ENCODE peak calls at places on chromosomes 13 and 19, in six cellular contexts. One of them, this sample, is unnamed.

GRCh38 chr13:32905063-32905863 is 111.0 kb upstream of the KL start:
- DNase-seq in HFF-Myc: no peak
- DNase-seq in transverse colon: no peak
- DNase-seq in Panc1: no peak
- DNase-seq in choroid plexus epithelial cell: peak
- DNase-seq in caudate nucleus: no peak
- DNase-seq in this sample: peak

GRCh38 chr13:49733181-49733951 is 42.1 kb upstream of the EBPL start:
- DNase-seq in choroid plexus epithelial cell: peak
- DNase-seq in transverse colon: no peak
- DNase-seq in Panc1: no peak
- DNase-seq in caudate nucleus: no peak
- DNase-seq in HFF-Myc: no peak
- DNase-seq in this sample: no peak

GRCh38 chr13:26710166-26710565 is 50.4 kb downstream of the GPR12 start:
- DNase-seq in Panc1: no peak
- DNase-seq in HFF-Myc: no peak
- DNase-seq in caudate nucleus: no peak
- DNase-seq in transverse colon: no peak
- DNase-seq in choroid plexus epithelial cell: no peak
- DNase-seq in this sample: no peak

GRCh38 chr13:113090806-113091205 is 14.8 kb upstream of the F7 start:
- DNase-seq in Panc1: no peak
- DNase-seq in choroid plexus epithelial cell: no peak
- DNase-seq in transverse colon: no peak
- DNase-seq in HFF-Myc: no peak
- DNase-seq in caudate nucleus: no peak
- DNase-seq in this sample: no peak

GRCh38 chr19:6875218-6875617 is 12.2 kb upstream of the ADGRE1 start:
- DNase-seq in Panc1: no peak
- DNase-seq in HFF-Myc: no peak
- DNase-seq in caudate nucleus: no peak
- DNase-seq in choroid plexus epithelial cell: no peak
- DNase-seq in transverse colon: no peak
- DNase-seq in this sample: no peak

GRCh38 chr19:14139944-14140343 is 3.6 kb upstream of the ASF1B start:
- DNase-seq in Panc1: no peak
- DNase-seq in caudate nucleus: no peak
- DNase-seq in HFF-Myc: peak
- DNase-seq in choroid plexus epithelial cell: no peak
- DNase-seq in transverse colon: no peak
- DNase-seq in this sample: no peak

GRCh38 chr13:51524846-51525566 is 59.3 kb upstream of the WDFY2 start:
- DNase-seq in transverse colon: no peak
- DNase-seq in Panc1: no peak
- DNase-seq in HFF-Myc: no peak
- DNase-seq in choroid plexus epithelial cell: peak
- DNase-seq in caudate nucleus: no peak
- DNase-seq in this sample: no peak

GRCh38 chr13:55361141-55361540 is 1779.6 kb upstream of the PRR20A start:
- DNase-seq in transverse colon: no peak
- DNase-seq in HFF-Myc: no peak
- DNase-seq in caudate nucleus: no peak
- DNase-seq in choroid plexus epithelial cell: no peak
- DNase-seq in Panc1: no peak
- DNase-seq in this sample: no peak

GRCh38 chr13:81686877-81687276 is 1346.0 kb upstream of the SPRY2 start:
- DNase-seq in transverse colon: no peak
- DNase-seq in HFF-Myc: peak
- DNase-seq in Panc1: no peak
- DNase-seq in choroid plexus epithelial cell: peak
- DNase-seq in caudate nucleus: no peak
- DNase-seq in this sample: no peak

GRCh38 chr19:48351341-48351752 is 12.4 kb downstream of the TMEM143 start:
- DNase-seq in caudate nucleus: no peak
- DNase-seq in transverse colon: peak
- DNase-seq in HFF-Myc: no peak
- DNase-seq in Panc1: no peak
- DNase-seq in choroid plexus epithelial cell: peak
- DNase-seq in this sample: peak

GRCh38 chr13:50731400-50731799 is 112.1 kb downstream of the DLEU7 start:
- DNase-seq in HFF-Myc: peak
- DNase-seq in caudate nucleus: no peak
- DNase-seq in transverse colon: no peak
- DNase-seq in Panc1: no peak
- DNase-seq in choroid plexus epithelial cell: peak
- DNase-seq in this sample: no peak

GRCh38 chr19:4454952-4455738 is 2.4 kb downstream of the UBXN6 start:
- DNase-seq in Panc1: no peak
- DNase-seq in choroid plexus epithelial cell: peak
- DNase-seq in HFF-Myc: no peak
- DNase-seq in caudate nucleus: peak
- DNase-seq in transverse colon: no peak
- DNase-seq in this sample: no peak

GRCh38 chr13:113474179-113474578 is 16.3 kb downstream of the DCUN1D2 start:
- DNase-seq in transverse colon: peak
- DNase-seq in caudate nucleus: no peak
- DNase-seq in choroid plexus epithelial cell: peak
- DNase-seq in HFF-Myc: no peak
- DNase-seq in Panc1: no peak
- DNase-seq in this sample: no peak

GRCh38 chr19:30029721-30030510 is 87.9 kb downstream of the URI1 start:
- DNase-seq in HFF-Myc: peak
- DNase-seq in Panc1: no peak
- DNase-seq in choroid plexus epithelial cell: peak
- DNase-seq in transverse colon: no peak
- DNase-seq in caudate nucleus: no peak
- DNase-seq in this sample: no peak

GRCh38 chr13:100983111-100983510 is 308.5 kb upstream of the TMTC4 start:
- DNase-seq in choroid plexus epithelial cell: no peak
- DNase-seq in Panc1: no peak
- DNase-seq in transverse colon: no peak
- DNase-seq in caudate nucleus: no peak
- DNase-seq in HFF-Myc: no peak
- DNase-seq in this sample: no peak